ENCODE peak calls at places on chromosome X, in ten cellular contexts. One of them, this sample, is unnamed.

GRCh38 chrX:103439161-103439560 is 62.8 kb downstream of the BEX3 start:
- DNase-seq in aorta: no peak
- DNase-seq in DMS 273 treated with DMSO at 0.1 percent for 48 hours: no peak
- DNase-seq in iris pigment epithelial cell: no peak
- DNase-seq in T-helper 17 cell: no peak
- DNase-seq in activated CD4-positive, alpha-beta T cell treated with anti-CD3 and anti-CD28 coated beads, Interleukin-2, amount 50 U/mL, for 4 hours: no peak
- DNase-seq in cardiac fibroblast: no peak
- DNase-seq in hypothalamus: no peak
- DNase-seq in EH: no peak
- DNase-seq in GM20000: no peak
- DNase-seq in this sample: no peak

GRCh38 chrX:110427076-110427475 is 68.4 kb downstream of the RTL9 start:
- DNase-seq in aorta: no peak
- DNase-seq in DMS 273 treated with DMSO at 0.1 percent for 48 hours: no peak
- DNase-seq in iris pigment epithelial cell: no peak
- DNase-seq in T-helper 17 cell: no peak
- DNase-seq in activated CD4-positive, alpha-beta T cell treated with anti-CD3 and anti-CD28 coated beads, Interleukin-2, amount 50 U/mL, for 4 hours: no peak
- DNase-seq in cardiac fibroblast: no peak
- DNase-seq in hypothalamus: no peak
- DNase-seq in EH: no peak
- DNase-seq in GM20000: no peak
- DNase-seq in this sample: no peak

GRCh38 chrX:103919336-103919682 is 43.1 kb upstream of the TMSB15B start:
- DNase-seq in aorta: no peak
- DNase-seq in DMS 273 treated with DMSO at 0.1 percent for 48 hours: peak; percentile 71
- DNase-seq in iris pigment epithelial cell: peak; percentile 55
- DNase-seq in T-helper 17 cell: peak; percentile 9
- DNase-seq in activated CD4-positive, alpha-beta T cell treated with anti-CD3 and anti-CD28 coated beads, Interleukin-2, amount 50 U/mL, for 4 hours: peak; percentile 1
- DNase-seq in cardiac fibroblast: peak; percentile 59
- DNase-seq in hypothalamus: no peak
- DNase-seq in EH: peak; percentile 57
- DNase-seq in GM20000: no peak
- DNase-seq in this sample: no peak

GRCh38 chrX:110678591-110678990 is 117.0 kb downstream of the CHRDL1 start:
- DNase-seq in aorta: no peak
- DNase-seq in DMS 273 treated with DMSO at 0.1 percent for 48 hours: no peak
- DNase-seq in iris pigment epithelial cell: no peak
- DNase-seq in T-helper 17 cell: no peak
- DNase-seq in activated CD4-positive, alpha-beta T cell treated with anti-CD3 and anti-CD28 coated beads, Interleukin-2, amount 50 U/mL, for 4 hours: no peak
- DNase-seq in cardiac fibroblast: no peak
- DNase-seq in hypothalamus: no peak
- DNase-seq in EH: no peak
- DNase-seq in GM20000: no peak
- DNase-seq in this sample: no peak

GRCh38 chrX:44731160-44731559 is 112.7 kb upstream of the DUSP21 start:
- DNase-seq in aorta: no peak
- DNase-seq in DMS 273 treated with DMSO at 0.1 percent for 48 hours: no peak
- DNase-seq in iris pigment epithelial cell: peak; percentile 14
- DNase-seq in T-helper 17 cell: no peak
- DNase-seq in activated CD4-positive, alpha-beta T cell treated with anti-CD3 and anti-CD28 coated beads, Interleukin-2, amount 50 U/mL, for 4 hours: no peak
- DNase-seq in cardiac fibroblast: peak; percentile 3
- DNase-seq in hypothalamus: no peak
- DNase-seq in EH: no peak
- DNase-seq in GM20000: no peak
- DNase-seq in this sample: no peak

GRCh38 chrX:15292861-15293260 is 22.6 kb downstream of the ASB11 start:
- DNase-seq in aorta: no peak
- DNase-seq in DMS 273 treated with DMSO at 0.1 percent for 48 hours: no peak
- DNase-seq in iris pigment epithelial cell: no peak
- DNase-seq in T-helper 17 cell: no peak
- DNase-seq in activated CD4-positive, alpha-beta T cell treated with anti-CD3 and anti-CD28 coated beads, Interleukin-2, amount 50 U/mL, for 4 hours: no peak
- DNase-seq in cardiac fibroblast: no peak
- DNase-seq in hypothalamus: no peak
- DNase-seq in EH: peak; percentile 28
- DNase-seq in GM20000: no peak
- DNase-seq in this sample: no peak

GRCh38 chrX:102126863-102127262 is 1.4 kb downstream of the TCEAL2 start:
- DNase-seq in aorta: no peak
- DNase-seq in DMS 273 treated with DMSO at 0.1 percent for 48 hours: no peak
- DNase-seq in iris pigment epithelial cell: no peak
- DNase-seq in T-helper 17 cell: no peak
- DNase-seq in activated CD4-positive, alpha-beta T cell treated with anti-CD3 and anti-CD28 coated beads, Interleukin-2, amount 50 U/mL, for 4 hours: no peak
- DNase-seq in cardiac fibroblast: no peak
- DNase-seq in hypothalamus: no peak
- DNase-seq in EH: no peak
- DNase-seq in GM20000: no peak
- DNase-seq in this sample: no peak

GRCh38 chrX:7934026-7934425 is 6.8 kb upstream of the PNPLA4 start:
- DNase-seq in aorta: no peak
- DNase-seq in DMS 273 treated with DMSO at 0.1 percent for 48 hours: no peak
- DNase-seq in iris pigment epithelial cell: no peak
- DNase-seq in T-helper 17 cell: no peak
- DNase-seq in activated CD4-positive, alpha-beta T cell treated with anti-CD3 and anti-CD28 coated beads, Interleukin-2, amount 50 U/mL, for 4 hours: no peak
- DNase-seq in cardiac fibroblast: no peak
- DNase-seq in hypothalamus: no peak
- DNase-seq in EH: no peak
- DNase-seq in GM20000: no peak
- DNase-seq in this sample: no peak

GRCh38 chrX:69165116-69165651 is at the start of gene PJA1:
- DNase-seq in aorta: peak; percentile 82
- DNase-seq in DMS 273 treated with DMSO at 0.1 percent for 48 hours: peak; percentile 51
- DNase-seq in iris pigment epithelial cell: peak; percentile 80
- DNase-seq in T-helper 17 cell: peak; percentile 61
- DNase-seq in activated CD4-positive, alpha-beta T cell treated with anti-CD3 and anti-CD28 coated beads, Interleukin-2, amount 50 U/mL, for 4 hours: peak; percentile 57
- DNase-seq in cardiac fibroblast: peak; percentile 67
- DNase-seq in hypothalamus: peak; percentile 9
- DNase-seq in EH: peak; percentile 74
- DNase-seq in GM20000: peak; percentile 82
- DNase-seq in this sample: peak; percentile 53

GRCh38 chrX:41734530-41734929 is 10.5 kb downstream of the GPR82 start:
- DNase-seq in aorta: no peak
- DNase-seq in DMS 273 treated with DMSO at 0.1 percent for 48 hours: no peak
- DNase-seq in iris pigment epithelial cell: peak; percentile 17
- DNase-seq in T-helper 17 cell: no peak
- DNase-seq in activated CD4-positive, alpha-beta T cell treated with anti-CD3 and anti-CD28 coated beads, Interleukin-2, amount 50 U/mL, for 4 hours: no peak
- DNase-seq in cardiac fibroblast: peak; percentile 38
- DNase-seq in hypothalamus: no peak
- DNase-seq in EH: peak; percentile 44
- DNase-seq in GM20000: no peak
- DNase-seq in this sample: no peak

GRCh38 chrX:91414710-91415109 is 19.9 kb upstream of the PABPC5 start:
- DNase-seq in aorta: no peak
- DNase-seq in DMS 273 treated with DMSO at 0.1 percent for 48 hours: no peak
- DNase-seq in iris pigment epithelial cell: no peak
- DNase-seq in T-helper 17 cell: no peak
- DNase-seq in activated CD4-positive, alpha-beta T cell treated with anti-CD3 and anti-CD28 coated beads, Interleukin-2, amount 50 U/mL, for 4 hours: no peak
- DNase-seq in cardiac fibroblast: peak; percentile 9
- DNase-seq in hypothalamus: no peak
- DNase-seq in EH: no peak
- DNase-seq in GM20000: no peak
- DNase-seq in this sample: no peak

GRCh38 chrX:119643696-119644095 is 37.5 kb upstream of the NKRF start:
- DNase-seq in aorta: no peak
- DNase-seq in DMS 273 treated with DMSO at 0.1 percent for 48 hours: no peak
- DNase-seq in iris pigment epithelial cell: no peak
- DNase-seq in T-helper 17 cell: no peak
- DNase-seq in activated CD4-positive, alpha-beta T cell treated with anti-CD3 and anti-CD28 coated beads, Interleukin-2, amount 50 U/mL, for 4 hours: no peak
- DNase-seq in cardiac fibroblast: no peak
- DNase-seq in hypothalamus: no peak
- DNase-seq in EH: no peak
- DNase-seq in GM20000: no peak
- DNase-seq in this sample: no peak

GRCh38 chrX:123923211-123923610 is 38.3 kb upstream of the STAG2 start:
- DNase-seq in aorta: no peak
- DNase-seq in DMS 273 treated with DMSO at 0.1 percent for 48 hours: no peak
- DNase-seq in iris pigment epithelial cell: no peak
- DNase-seq in T-helper 17 cell: no peak
- DNase-seq in activated CD4-positive, alpha-beta T cell treated with anti-CD3 and anti-CD28 coated beads, Interleukin-2, amount 50 U/mL, for 4 hours: no peak
- DNase-seq in cardiac fibroblast: no peak
- DNase-seq in hypothalamus: no peak
- DNase-seq in EH: no peak
- DNase-seq in GM20000: no peak
- DNase-seq in this sample: no peak

GRCh38 chrX:57583477-57583876 is 8.3 kb upstream of the ZXDB start:
- DNase-seq in aorta: no peak
- DNase-seq in DMS 273 treated with DMSO at 0.1 percent for 48 hours: no peak
- DNase-seq in iris pigment epithelial cell: peak; percentile 13
- DNase-seq in T-helper 17 cell: no peak
- DNase-seq in activated CD4-positive, alpha-beta T cell treated with anti-CD3 and anti-CD28 coated beads, Interleukin-2, amount 50 U/mL, for 4 hours: no peak
- DNase-seq in cardiac fibroblast: no peak
- DNase-seq in hypothalamus: no peak
- DNase-seq in EH: peak; percentile 2
- DNase-seq in GM20000: no peak
- DNase-seq in this sample: no peak

GRCh38 chrX:102808336-102808735 is 87.8 kb downstream of the GPRASP3 start:
- DNase-seq in aorta: no peak
- DNase-seq in DMS 273 treated with DMSO at 0.1 percent for 48 hours: no peak
- DNase-seq in iris pigment epithelial cell: peak; percentile 7
- DNase-seq in T-helper 17 cell: no peak
- DNase-seq in activated CD4-positive, alpha-beta T cell treated with anti-CD3 and anti-CD28 coated beads, Interleukin-2, amount 50 U/mL, for 4 hours: no peak
- DNase-seq in cardiac fibroblast: peak; percentile 36
- DNase-seq in hypothalamus: no peak
- DNase-seq in EH: peak; percentile 59
- DNase-seq in GM20000: no peak
- DNase-seq in this sample: no peak

GRCh38 chrX:110280954-110281353 is 36.9 kb downstream of the AMMECR1 start:
- DNase-seq in aorta: no peak
- DNase-seq in DMS 273 treated with DMSO at 0.1 percent for 48 hours: no peak
- DNase-seq in iris pigment epithelial cell: no peak
- DNase-seq in T-helper 17 cell: no peak
- DNase-seq in activated CD4-positive, alpha-beta T cell treated with anti-CD3 and anti-CD28 coated beads, Interleukin-2, amount 50 U/mL, for 4 hours: no peak
- DNase-seq in cardiac fibroblast: peak; percentile 21
- DNase-seq in hypothalamus: no peak
- DNase-seq in EH: peak; percentile 85
- DNase-seq in GM20000: no peak
- DNase-seq in this sample: no peak

GRCh38 chrX:57451426-57452020 is 140.3 kb upstream of the ZXDB start:
- DNase-seq in aorta: no peak
- DNase-seq in DMS 273 treated with DMSO at 0.1 percent for 48 hours: no peak
- DNase-seq in iris pigment epithelial cell: no peak
- DNase-seq in T-helper 17 cell: no peak
- DNase-seq in activated CD4-positive, alpha-beta T cell treated with anti-CD3 and anti-CD28 coated beads, Interleukin-2, amount 50 U/mL, for 4 hours: no peak
- DNase-seq in cardiac fibroblast: peak; percentile 15
- DNase-seq in hypothalamus: no peak
- DNase-seq in EH: no peak
- DNase-seq in GM20000: no peak
- DNase-seq in this sample: no peak